ENCODE peak calls at places on chromosomes 12 and 14, in five cellular contexts. N is lower lobe of right lung, Q is fibroblast of villous mesenchyme, W is RWPE1, E is GM10248. V is an unnamed sample.

GRCh38 chr12:111439657-111440151 is 34.0 kb downstream of the SH2B3 start:
- DNase-seq in N (no peak), Q (no peak), W (no peak), E (no peak), V (no peak)

GRCh38 chr12:55899035-55899434 is 28.7 kb downstream of the PYM1 start:
- DNase-seq in N (no peak), Q (peak), W (no peak), E (no peak), V (no peak)

GRCh38 chr14:37894463-37894862 is 299.0 kb downstream of the TTC6 start:
- DNase-seq in N (no peak), Q (no peak), W (no peak), E (no peak), V (no peak)

GRCh38 chr14:100030441-100031153 is 34.6 kb upstream of the EVL start:
- DNase-seq in N (no peak), Q (peak), W (peak), E (no peak), V (no peak)

GRCh38 chr12:54658306-54659264 is 10.4 kb upstream of the DCD start:
- DNase-seq in N (peak), Q (peak), W (peak), E (peak), V (peak)

GRCh38 chr14:73782623-73783022 is 68.4 kb upstream of the PNMA1 start:
- DNase-seq in N (no peak), Q (no peak), W (no peak), E (no peak), V (no peak)

GRCh38 chr14:81511110-81511900 is 22.3 kb downstream of the SEL1L start:
- DNase-seq in N (no peak), Q (no peak), W (no peak), E (no peak), V (no peak)

GRCh38 chr12:28340261-28340660 is 150.0 kb downstream of the CCDC91 start:
- DNase-seq in N (no peak), Q (peak), W (no peak), E (no peak), V (no peak)

GRCh38 chr12:66453837-66454236 is 151.5 kb downstream of the HELB start:
- DNase-seq in N (no peak), Q (no peak), W (no peak), E (no peak), V (no peak)

GRCh38 chr12:51910691-51911090 is 3.4 kb downstream of the ACVRL1 start:
- DNase-seq in N (peak), Q (no peak), W (no peak), E (no peak), V (no peak)

GRCh38 chr14:99481745-99482099 is 513 bp downstream of the CCNK start:
- DNase-seq in N (no peak), Q (peak), W (peak), E (no peak), V (peak)

GRCh38 chr14:45757655-45758054 is 504.7 kb upstream of the MIS18BP1 start:
- DNase-seq in N (no peak), Q (no peak), W (no peak), E (no peak), V (no peak)

GRCh38 chr12:10362828-10363664 is 26.8 kb downstream of the KLRK1 start:
- DNase-seq in N (no peak), Q (peak), W (no peak), E (no peak), V (no peak)

GRCh38 chr12:55743131-55743921 is 404 bp downstream of the GDF11 start:
- DNase-seq in N (peak), Q (peak), W (peak), E (peak), V (peak)

GRCh38 chr14:102903889-102904512 is 18.5 kb upstream of the AMN start:
- DNase-seq in N (no peak), Q (no peak), W (no peak), E (no peak), V (no peak)

GRCh38 chr14:73784988-73785313 is 66.7 kb upstream of the PTGR2 start:
- DNase-seq in N (no peak), Q (no peak), W (no peak), E (no peak), V (no peak)

GRCh38 chr12:102980350-102980749 is 22.9 kb downstream of the ASCL1 start:
- DNase-seq in N (no peak), Q (no peak), W (no peak), E (no peak), V (no peak)

GRCh38 chr14:84857571-84857970 is 672.4 kb upstream of the FLRT2 start:
- DNase-seq in N (no peak), Q (no peak), W (peak), E (no peak), V (no peak)

GRCh38 chr14:32256606-32257005 is 53.5 kb upstream of the RNU6-8 start:
- DNase-seq in N (no peak), Q (peak), W (no peak), E (no peak), V (no peak)

GRCh38 chr12:388547-389137 is 478 bp downstream of the KDM5A start:
- DNase-seq in N (peak), Q (peak), W (peak), E (peak), V (peak)

GRCh38 chr12:1630081-1630826 is 1.2 kb downstream of the WNT5B start:
- DNase-seq in N (peak), Q (no peak), W (no peak), E (peak), V (peak)

GRCh38 chr14:36663404-36664321 is 2.0 kb downstream of the PAX9 start:
- DNase-seq in N (no peak), Q (no peak), W (peak), E (peak), V (no peak)

GRCh38 chr12:123388948-123389559 is 5.1 kb downstream of the KMT5A start:
- DNase-seq in N (no peak), Q (no peak), W (peak), E (peak), V (no peak)

GRCh38 chr14:78836777-78837176 is 666.6 kb downstream of the NRXN3 start:
- DNase-seq in N (no peak), Q (peak), W (peak), E (peak), V (peak)

GRCh38 chr12:119229837-119230236 is 51.1 kb downstream of the HSPB8 start:
- DNase-seq in N (no peak), Q (peak), W (peak), E (no peak), V (peak)

GRCh38 chr12:65100140-65100539 is 21.0 kb downstream of the WIF1 start:
- DNase-seq in N (no peak), Q (no peak), W (peak), E (no peak), V (peak)

GRCh38 chr12:28869197-28869596 is 279.9 kb upstream of the FAR2 start:
- DNase-seq in N (no peak), Q (peak), W (no peak), E (no peak), V (no peak)

GRCh38 chr14:97878727-97879126 is 1081.5 kb downstream of the VRK1 start:
- DNase-seq in N (no peak), Q (no peak), W (peak), E (no peak), V (no peak)

GRCh38 chr12:93773122-93773871 is 96.1 kb downstream of the CRADD start:
- DNase-seq in N (no peak), Q (peak), W (no peak), E (no peak), V (no peak)

DNA sequence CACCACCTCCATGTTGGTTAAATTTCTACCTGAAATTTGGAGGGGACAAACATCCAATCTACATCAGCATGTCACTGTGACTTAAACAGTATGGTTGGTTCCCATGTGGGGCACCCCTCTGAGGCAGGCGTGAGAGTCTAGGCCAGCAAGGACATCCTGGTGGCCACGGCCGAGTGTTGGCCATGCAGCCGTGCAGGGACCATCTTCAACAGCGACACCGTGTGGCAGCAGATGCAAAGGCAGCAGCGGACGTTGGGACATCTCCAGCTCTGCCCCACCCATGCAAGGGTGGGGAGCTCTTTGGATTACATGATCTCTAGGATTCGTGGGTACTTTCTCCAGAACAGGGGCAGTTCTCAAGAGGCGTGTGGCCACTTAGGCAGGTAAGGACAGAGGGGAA is 49.8 kb downstream of the NOC4L start:
- DNase-seq in N (no peak), Q (no peak), W (no peak), E (no peak), V (no peak)
- TF ChIP-seq CTCF in N (peak), Q (peak), W (peak), E (peak), V (peak)

GRCh38 chr12:4975574-4975973 is 65.9 kb downstream of the KCNA1 start:
- DNase-seq in N (no peak), Q (no peak), W (no peak), E (peak), V (no peak)
- TF ChIP-seq CTCF in N (no peak), Q (peak), W (no peak), E (no peak), V (no peak)

GRCh38 chr12:26520154-26520553 is 312.8 kb downstream of the ITPR2 start:
- DNase-seq in N (no peak), Q (no peak), W (no peak), E (no peak), V (peak)
- TF ChIP-seq CTCF in N (no peak), Q (no peak), W (no peak), E (no peak), V (no peak)

GRCh38 chr12:125183187-125184067 is 118.2 kb downstream of the AACS start:
- DNase-seq in N (peak), Q (peak), W (peak), E (peak), V (peak)
- TF ChIP-seq CTCF in N (peak), Q (peak), W (peak), E (peak), V (peak)

DNA sequence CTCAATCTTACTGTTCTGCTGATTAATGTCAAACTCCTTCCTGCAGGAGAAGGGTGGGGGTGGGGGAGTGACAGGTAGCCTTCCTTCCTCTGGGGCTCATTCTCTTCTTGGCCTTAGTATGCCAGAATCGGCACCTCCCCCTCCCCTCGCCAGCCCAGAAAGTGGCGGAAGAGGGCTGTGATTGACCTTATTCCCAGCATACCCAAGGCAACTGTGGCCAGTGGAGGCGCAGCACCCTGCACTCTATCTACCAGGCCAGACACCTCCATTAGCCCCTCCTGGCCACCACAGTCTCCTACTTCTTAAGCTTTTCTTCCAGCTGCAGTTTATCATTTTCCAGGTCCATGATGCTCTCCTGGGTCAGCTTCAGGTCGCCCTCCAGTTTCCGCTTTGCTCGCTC is 15.5 kb downstream of the MYH6 start:
- DNase-seq in N (no peak), Q (no peak), W (no peak), E (no peak), V (no peak)
- TF ChIP-seq CTCF in N (no peak), Q (no peak), W (no peak), E (no peak), V (no peak)